ENCODE peak calls at places on chromosomes 5 and 9, in ten cellular contexts. I is fibroblast of mammary gland, M is bronchial epithelial cell, A is esophagus squamous epithelium, L is Peyer's patch, E is ovary, B is neural crest cell, W is breast epithelium, Y is cardiac muscle cell, K is thoracic aorta. J is an unnamed sample.

GRCh38 chr5:55360190-55360589 is 52.4 kb downstream of the MTREX start:
- DNase-seq in Y (no peak), I (peak), W (no peak), E (no peak), B (no peak), M (peak), K (no peak), L (no peak), A (no peak), J (no peak)

GRCh38 chr9:119368681-119369581 is at the start of gene BRINP1:
- DNase-seq in A (no peak), L (no peak), I (peak), W (no peak), M (no peak), Y (peak), E (peak), B (peak), K (no peak), J (peak)

GRCh38 chr5:56093970-56094369 is 99.2 kb upstream of the IL6ST start:
- DNase-seq in M (no peak), B (no peak), I (no peak), L (no peak), A (no peak), K (no peak), E (no peak), Y (no peak), W (no peak), J (no peak)

GRCh38 chr9:137095664-137096517 is 9.1 kb downstream of the MAN1B1 start:
- DNase-seq in Y (no peak), I (no peak), A (no peak), K (no peak), B (no peak), L (peak), W (no peak), M (no peak), E (no peak), J (no peak)

GRCh38 chr5:168479166-168479565 is 7.1 kb upstream of the RARS1 start:
- DNase-seq in I (peak), E (no peak), A (no peak), M (peak), W (no peak), Y (no peak), L (no peak), B (no peak), K (no peak), J (no peak)

GRCh38 chr9:91750343-91750742 is 199.7 kb downstream of the ROR2 start:
- DNase-seq in I (no peak), M (no peak), K (no peak), B (no peak), W (no peak), E (no peak), Y (no peak), A (no peak), L (no peak), J (no peak)

GRCh38 chr5:16975950-16976624 is 40.0 kb upstream of the MYO10 start:
- DNase-seq in K (no peak), I (peak), B (no peak), A (no peak), M (no peak), L (no peak), E (no peak), W (no peak), Y (no peak), J (no peak)

GRCh38 chr9:79028101-79028500 is 543.7 kb upstream of the TLE4 start:
- DNase-seq in Y (no peak), M (peak), I (peak), W (no peak), L (no peak), B (no peak), E (no peak), A (no peak), K (no peak), J (no peak)

GRCh38 chr5:102807878-102808502 is 52.9 kb downstream of the PAM start:
- DNase-seq in Y (no peak), L (peak), E (no peak), B (no peak), I (peak), W (no peak), M (no peak), A (no peak), K (no peak), J (no peak)

GRCh38 chr5:38994329-38994927 is 79.8 kb downstream of the RICTOR start:
- DNase-seq in B (no peak), W (no peak), L (peak), I (peak), K (no peak), E (no peak), A (no peak), M (peak), Y (peak), J (no peak)

GRCh38 chr9:84669293-84670105 is at the start of gene NTRK2:
- DNase-seq in W (no peak), A (no peak), M (peak), B (peak), E (peak), L (no peak), Y (peak), I (peak), K (no peak), J (no peak)

GRCh38 chr5:86974910-86975309 is 292.8 kb upstream of the RASA1 start:
- DNase-seq in A (no peak), Y (no peak), L (no peak), I (peak), K (no peak), M (no peak), B (no peak), E (no peak), W (no peak), J (no peak)

GRCh38 chr5:38768411-38769211 is 77.2 kb upstream of the OSMR start:
- DNase-seq in W (no peak), M (no peak), Y (no peak), L (no peak), E (no peak), K (no peak), I (no peak), B (no peak), A (no peak), J (no peak)

GRCh38 chr5:145056805-145057204 is 778.3 kb downstream of the PRELID2 start:
- DNase-seq in L (no peak), A (no peak), W (no peak), I (peak), Y (no peak), E (no peak), B (no peak), M (peak), K (no peak), J (no peak)

GRCh38 chr5:127010362-127010761 is 20.0 kb downstream of the MARCHF3 start:
- DNase-seq in W (no peak), I (peak), M (no peak), A (no peak), Y (no peak), K (no peak), E (no peak), B (no peak), L (no peak), J (no peak)

GRCh38 chr9:83061036-83061435 is 1.9 kb downstream of the RASEF start:
- DNase-seq in I (no peak), W (no peak), B (no peak), Y (no peak), K (no peak), M (peak), A (no peak), E (no peak), L (no peak), J (no peak)

GRCh38 chr9:99105152-99106043 is 485 bp downstream of the TGFBR1 start:
- DNase-seq in M (no peak), L (peak), A (peak), E (peak), I (peak), B (peak), K (peak), Y (peak), W (peak), J (no peak)

GRCh38 chr9:137237759-137238726 is 3.0 kb upstream of the TUBB4B start:
- DNase-seq in K (no peak), M (no peak), I (no peak), B (no peak), A (no peak), W (peak), L (no peak), E (no peak), Y (no peak), J (no peak)

GRCh38 chr5:138466058-138466899 is 1.0 kb downstream of the EGR1 start:
- DNase-seq in Y (no peak), B (no peak), I (no peak), L (no peak), A (no peak), K (no peak), M (no peak), E (peak), W (no peak), J (no peak)

DNA sequence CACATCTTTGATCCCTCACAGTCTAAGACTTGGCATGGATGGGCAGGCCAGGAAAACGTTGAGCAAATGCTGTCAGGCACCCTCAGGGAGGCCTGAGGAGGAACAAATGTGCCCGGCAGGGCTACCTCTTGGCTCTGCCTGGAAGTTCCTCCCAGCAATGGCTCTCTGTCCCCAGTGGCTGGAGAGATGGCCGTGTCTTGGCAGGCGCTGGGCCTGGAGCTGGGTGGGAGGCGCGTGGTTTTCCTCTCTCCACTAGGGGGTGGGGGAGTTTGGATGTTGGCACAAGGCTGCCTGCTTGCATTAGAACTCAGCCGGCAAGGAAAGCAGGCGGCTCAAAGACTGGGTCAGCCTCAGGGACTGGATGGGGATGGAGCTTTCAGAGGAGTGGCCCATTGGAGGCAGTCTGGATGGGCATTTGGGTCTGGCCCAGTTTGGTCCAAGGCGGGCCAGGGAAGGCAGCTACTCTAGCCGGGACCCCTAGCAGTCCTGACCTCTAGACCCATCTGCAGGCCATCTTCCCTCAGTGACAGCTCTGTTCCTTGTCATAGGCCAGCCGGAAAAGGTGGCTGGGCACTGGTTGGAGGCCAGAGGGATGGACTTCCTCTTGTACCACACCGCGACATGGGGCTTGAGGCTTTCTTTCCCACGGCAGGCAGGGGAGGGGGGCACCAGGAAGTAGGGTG is 68.2 kb upstream of the STC2 start:
- DNase-seq in M (no peak), L (no peak), A (no peak), I (no peak), E (no peak), W (no peak), B (peak), Y (peak), K (no peak), J (no peak)
- TF ChIP-seq CTCF in M (no peak), L (no peak), A (no peak), I (no peak), E (no peak), W (no peak), B (no peak), Y (peak), K (no peak), J (no peak)

GRCh38 chr5:170813231-170813630 is 29.7 kb downstream of the GABRP start:
- DNase-seq in L (no peak), M (no peak), E (no peak), I (no peak), B (no peak), Y (no peak), A (no peak), K (no peak), W (no peak), J (no peak)

GRCh38 chr5:170805666-170806065 is 22.1 kb downstream of the GABRP start:
- DNase-seq in Y (no peak), E (no peak), A (no peak), B (no peak), I (no peak), M (no peak), K (no peak), L (no peak), W (no peak), J (no peak)

GRCh38 chr5:170811719-170812118 is 28.2 kb downstream of the GABRP start:
- DNase-seq in I (no peak), K (no peak), W (no peak), B (no peak), M (no peak), E (no peak), A (no peak), Y (no peak), L (no peak), J (no peak)

GRCh38 chr5:170809551-170809950 is 26.0 kb downstream of the GABRP start:
- DNase-seq in I (peak), M (peak), Y (peak), W (no peak), B (no peak), L (peak), K (no peak), E (no peak), A (no peak), J (no peak)
- TF ChIP-seq CTCF in I (peak), M (peak), Y (peak), W (no peak), B (peak), L (peak), K (no peak), E (no peak), A (peak), J (peak)

GRCh38 chr5:7391215-7391614 is 4.7 kb upstream of the ADCY2 start:
- DNase-seq in Y (no peak), E (no peak), L (peak), I (no peak), A (no peak), W (no peak), K (no peak), B (no peak), M (peak), J (no peak)
- TF ChIP-seq CTCF in Y (no peak), E (no peak), L (peak), I (no peak), A (no peak), W (no peak), K (no peak), B (peak), M (peak), J (no peak)

DNA sequence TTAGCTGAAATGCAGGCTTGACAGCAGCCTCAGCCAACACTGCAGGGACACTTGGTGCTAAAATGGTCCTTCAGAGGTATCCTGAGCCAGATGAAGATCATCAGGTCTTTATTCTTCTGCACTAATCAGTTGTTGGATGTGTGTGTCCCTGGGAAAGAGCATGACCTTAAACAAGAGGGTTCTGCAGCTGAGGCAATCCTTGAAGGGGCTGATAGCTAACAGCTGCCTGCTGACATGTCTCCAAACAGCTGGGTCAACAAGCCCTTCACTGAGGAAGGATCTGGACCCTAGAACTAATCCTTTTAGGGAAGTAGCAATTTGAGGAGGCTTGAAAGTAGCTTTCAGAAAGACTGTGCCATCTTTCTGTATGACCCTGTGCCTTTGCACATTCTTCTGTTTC is 376.3 kb upstream of the ACTBL2 start:
- DNase-seq in A (no peak), I (no peak), E (no peak), M (no peak), L (no peak), Y (peak), K (no peak), B (no peak), W (no peak), J (no peak)
- TF ChIP-seq CTCF in A (no peak), I (no peak), E (no peak), M (no peak), L (no peak), Y (no peak), K (no peak), B (no peak), W (no peak), J (no peak)

GRCh38 chr5:149962601-149963300 is 2.2 kb downstream of the SLC26A2 start:
- DNase-seq in A (no peak), Y (no peak), B (no peak), W (no peak), E (no peak), K (no peak), I (no peak), L (no peak), M (no peak), J (no peak)
- TF ChIP-seq CTCF in A (no peak), Y (no peak), B (no peak), W (no peak), E (no peak), K (no peak), I (no peak), L (no peak), M (no peak), J (no peak)

GRCh38 chr5:14416709-14417108 is 164.9 kb upstream of the OTULINL start:
- DNase-seq in W (no peak), E (no peak), Y (no peak), I (peak), L (no peak), M (no peak), B (no peak), K (no peak), A (no peak), J (no peak)
- TF ChIP-seq CTCF in W (no peak), E (no peak), Y (no peak), I (no peak), L (no peak), M (no peak), B (no peak), K (no peak), A (no peak), J (no peak)

DNA sequence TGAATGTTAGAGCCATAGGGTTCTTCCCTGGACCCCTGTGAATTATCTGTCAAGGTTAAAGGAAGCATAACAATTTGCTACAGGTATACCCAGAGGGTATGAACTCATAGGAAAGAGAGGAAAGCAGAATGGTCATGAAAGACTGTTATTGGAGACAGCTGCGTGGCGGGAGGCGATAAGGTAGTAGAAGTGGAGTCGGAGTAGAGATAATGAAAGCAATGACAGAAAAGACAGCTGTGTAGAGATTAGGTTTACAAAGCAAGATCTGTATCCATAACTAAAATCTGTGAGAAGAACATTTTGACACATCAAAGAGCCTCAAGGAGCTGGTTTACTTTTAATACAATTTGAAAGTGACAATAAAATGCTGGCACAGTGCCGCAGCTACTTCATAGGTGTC is 603.9 kb downstream of the CDH12 start:
- DNase-seq in K (no peak), L (no peak), M (no peak), E (no peak), B (no peak), I (no peak), W (no peak), Y (no peak), A (no peak), J (no peak)
- TF ChIP-seq CTCF in K (no peak), L (no peak), M (no peak), E (no peak), B (no peak), I (no peak), W (no peak), Y (no peak), A (no peak), J (no peak)

GRCh38 chr9:38439291-38439915 is 15.1 kb upstream of the IGFBPL1 start:
- DNase-seq in I (no peak), W (no peak), Y (no peak), A (no peak), K (no peak), M (no peak), E (no peak), L (no peak), B (no peak), J (no peak)
- TF ChIP-seq CTCF in I (no peak), W (no peak), Y (no peak), A (no peak), K (no peak), M (no peak), E (no peak), L (no peak), B (no peak), J (no peak)

DNA sequence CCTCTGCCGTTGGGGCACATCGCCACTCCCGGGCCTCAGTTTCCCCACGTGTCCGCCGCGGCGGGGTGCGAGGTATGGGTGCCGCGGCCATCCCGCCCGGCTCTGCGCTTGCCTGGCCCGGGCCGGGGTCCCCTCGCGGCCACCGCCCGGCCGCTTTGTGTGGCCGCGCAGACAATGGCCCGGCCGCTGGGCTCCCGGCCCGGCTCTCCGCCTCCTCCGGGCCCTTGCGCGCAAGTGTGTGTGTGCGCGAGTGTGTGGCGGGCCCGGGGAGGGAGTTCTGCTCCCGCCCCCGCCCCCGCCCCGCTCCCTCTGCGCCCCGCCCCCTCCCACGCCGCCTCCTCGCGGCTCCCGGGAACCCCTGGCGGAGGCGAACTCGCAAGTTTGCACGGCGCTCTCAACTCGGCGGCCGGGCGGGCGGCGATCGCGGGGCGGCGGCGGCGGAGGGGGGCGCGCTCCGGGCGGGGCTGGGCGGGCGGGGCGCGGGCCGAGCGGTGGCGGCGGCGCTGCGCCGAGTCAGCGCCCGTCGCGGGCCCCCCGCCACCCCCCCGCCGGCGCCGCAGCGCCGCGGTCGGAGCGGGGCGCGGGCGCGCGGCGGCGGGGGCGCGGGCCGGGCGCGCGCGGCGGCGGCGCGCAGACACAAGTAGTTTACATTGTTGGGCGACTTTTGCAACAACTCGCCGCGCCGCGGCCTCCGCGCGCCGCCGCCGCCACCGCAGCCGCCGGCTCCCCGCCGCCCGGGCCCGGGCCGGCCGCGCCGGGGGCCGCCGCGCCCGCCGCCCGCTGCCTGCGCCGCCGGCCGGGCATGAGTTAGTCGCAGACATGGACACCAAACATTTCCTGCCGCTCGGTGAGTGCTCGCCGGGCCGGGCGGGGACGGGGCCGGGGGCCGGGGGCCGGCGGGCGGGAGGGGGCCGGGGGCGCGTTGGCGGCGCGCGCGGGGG is at the start of gene RXRA:
- DNase-seq in K (no peak), B (peak), A (no peak), I (peak), M (peak), E (peak), Y (peak), L (peak), W (peak), J (peak)
- TF ChIP-seq CTCF in K (peak), B (peak), A (no peak), I (no peak), M (no peak), E (no peak), Y (no peak), L (peak), W (no peak), J (no peak)